ENCODE peak calls at places on chromosomes 2 and 18, in seven cellular contexts. One of them, this sample, is unnamed. For H3K9me3, the result is how much of the 10 kb centered on the place peaks cover.

GRCh38 chr2:168632733-168633132 is 169.7 kb upstream of the NOSTRIN start:
- DNase-seq in HCT116: no peak
- DNase-seq in endothelial cell of umbilical vein: peak
- DNase-seq in K562: peak
- DNase-seq in H1: no peak
- DNase-seq in GM12878: no peak
- DNase-seq in HepG2: no peak
- DNase-seq in this sample: no peak

GRCh38 chr2:47767880-47768609 is 14.9 kb upstream of the MSH6 start:
- DNase-seq in HCT116: peak
- DNase-seq in endothelial cell of umbilical vein: peak
- DNase-seq in K562: peak
- DNase-seq in H1: peak
- DNase-seq in GM12878: no peak
- DNase-seq in HepG2: peak
- DNase-seq in this sample: no peak

GRCh38 chr2:49003206-49003605 is 151.1 kb downstream of the FSHR start:
- DNase-seq in HCT116: no peak
- DNase-seq in endothelial cell of umbilical vein: no peak
- DNase-seq in K562: no peak
- DNase-seq in H1: no peak
- DNase-seq in GM12878: no peak
- DNase-seq in HepG2: no peak
- DNase-seq in this sample: no peak

GRCh38 chr2:15832310-15832709 is 108.0 kb upstream of the MYCN start:
- DNase-seq in HCT116: no peak
- DNase-seq in endothelial cell of umbilical vein: no peak
- DNase-seq in K562: no peak
- DNase-seq in H1: no peak
- DNase-seq in GM12878: no peak
- DNase-seq in HepG2: no peak
- DNase-seq in this sample: no peak

GRCh38 chr2:45585267-45585861 is 25.7 kb downstream of the SRBD1 start:
- DNase-seq in HCT116: peak
- DNase-seq in endothelial cell of umbilical vein: peak
- DNase-seq in K562: peak
- DNase-seq in H1: no peak
- DNase-seq in GM12878: no peak
- DNase-seq in HepG2: peak
- DNase-seq in this sample: peak

GRCh38 chr2:238866656-238867277 is 18.9 kb downstream of the TWIST2 start:
- DNase-seq in HCT116: no peak
- DNase-seq in endothelial cell of umbilical vein: peak
- DNase-seq in K562: no peak
- DNase-seq in H1: no peak
- DNase-seq in GM12878: no peak
- DNase-seq in HepG2: no peak
- DNase-seq in this sample: no peak

GRCh38 chr2:120447122-120447785 is 101.3 kb downstream of the INHBB start:
- DNase-seq in HCT116: no peak
- DNase-seq in endothelial cell of umbilical vein: no peak
- DNase-seq in K562: no peak
- DNase-seq in H1: no peak
- DNase-seq in GM12878: no peak
- DNase-seq in HepG2: no peak
- DNase-seq in this sample: no peak

GRCh38 chr2:27980242-27980641 is 89.7 kb downstream of the BABAM2 start:
- DNase-seq in HCT116: peak
- DNase-seq in endothelial cell of umbilical vein: no peak
- DNase-seq in K562: no peak
- DNase-seq in H1: no peak
- DNase-seq in GM12878: no peak
- DNase-seq in HepG2: no peak
- DNase-seq in this sample: no peak

GRCh38 chr18:50451100-50451842 is 76.4 kb downstream of the SKA1 start:
- DNase-seq in HCT116: no peak
- DNase-seq in endothelial cell of umbilical vein: no peak
- DNase-seq in K562: no peak
- DNase-seq in H1: no peak
- DNase-seq in GM12878: no peak
- DNase-seq in HepG2: no peak
- DNase-seq in this sample: no peak

GRCh38 chr2:121335294-121336290 is 50.6 kb upstream of the TFCP2L1 start:
- DNase-seq in HCT116: no peak
- DNase-seq in endothelial cell of umbilical vein: no peak
- DNase-seq in K562: peak
- DNase-seq in H1: no peak
- DNase-seq in GM12878: no peak
- DNase-seq in HepG2: no peak
- DNase-seq in this sample: no peak

GRCh38 chr2:102141915-102142828 is at the start of gene IL1R1:
- DNase-seq in HCT116: no peak
- DNase-seq in endothelial cell of umbilical vein: peak
- DNase-seq in K562: peak
- DNase-seq in H1: no peak
- DNase-seq in GM12878: no peak
- DNase-seq in HepG2: peak
- DNase-seq in this sample: no peak

GRCh38 chr18:10444314-10445006 is 10.0 kb upstream of the APCDD1 start:
- DNase-seq in HCT116: no peak
- DNase-seq in endothelial cell of umbilical vein: no peak
- DNase-seq in K562: no peak
- DNase-seq in H1: no peak
- DNase-seq in GM12878: no peak
- DNase-seq in HepG2: no peak
- DNase-seq in this sample: no peak

GRCh38 chr2:235043762-235044500 is 92.1 kb downstream of the SH3BP4 start:
- DNase-seq in HCT116: no peak
- DNase-seq in endothelial cell of umbilical vein: no peak
- DNase-seq in K562: no peak
- DNase-seq in H1: no peak
- DNase-seq in GM12878: no peak
- DNase-seq in HepG2: no peak
- DNase-seq in this sample: no peak

GRCh38 chr2:120693121-120693520 is 42.5 kb upstream of the GLI2 start:
- DNase-seq in HCT116: no peak
- DNase-seq in endothelial cell of umbilical vein: no peak
- DNase-seq in K562: no peak
- DNase-seq in H1: no peak
- DNase-seq in GM12878: no peak
- DNase-seq in HepG2: no peak
- DNase-seq in this sample: no peak

GRCh38 chr2:201185863-201186262 is 2.9 kb downstream of the CASP10 start:
- DNase-seq in HCT116: no peak
- DNase-seq in endothelial cell of umbilical vein: no peak
- DNase-seq in K562: no peak
- DNase-seq in H1: no peak
- DNase-seq in GM12878: no peak
- DNase-seq in HepG2: no peak
- DNase-seq in this sample: no peak

GRCh38 chr2:46569061-46569560 is 89.7 kb downstream of the TMEM247 start:
- DNase-seq in HCT116: no peak
- DNase-seq in endothelial cell of umbilical vein: no peak
- DNase-seq in K562: peak
- DNase-seq in H1: no peak
- DNase-seq in GM12878: peak
- DNase-seq in HepG2: no peak
- DNase-seq in this sample: no peak

GRCh38 chr2:222272446-222273035 is 26.3 kb downstream of the PAX3 start:
- DNase-seq in HCT116: no peak
- DNase-seq in endothelial cell of umbilical vein: no peak
- DNase-seq in K562: no peak
- DNase-seq in H1: no peak
- DNase-seq in GM12878: no peak
- DNase-seq in HepG2: no peak
- DNase-seq in this sample: no peak

GRCh38 chr2:176096986-176097819 is 2.4 kb upstream of the HOXD12 start:
- DNase-seq in HCT116: peak
- DNase-seq in endothelial cell of umbilical vein: peak
- DNase-seq in K562: peak
- DNase-seq in H1: peak
- DNase-seq in GM12878: no peak
- DNase-seq in HepG2: peak
- DNase-seq in this sample: peak
- TF ChIP-seq EZH2 in HCT116: no peak
- TF ChIP-seq EZH2 in endothelial cell of umbilical vein: no peak
- TF ChIP-seq EZH2 in K562: no peak
- TF ChIP-seq EZH2 in H1: no peak
- TF ChIP-seq EZH2 in GM12878: no peak
- TF ChIP-seq EZH2 in HepG2: no peak
- TF ChIP-seq EZH2 in this sample: no peak

GRCh38 chr2:241279413-241279812 is 36.1 kb downstream of the HDLBP start:
- DNase-seq in HCT116: no peak
- DNase-seq in endothelial cell of umbilical vein: no peak
- DNase-seq in K562: peak
- DNase-seq in H1: no peak
- DNase-seq in GM12878: no peak
- DNase-seq in HepG2: peak
- DNase-seq in this sample: peak

GRCh38 chr2:241275910-241276309 is 39.6 kb downstream of the HDLBP start:
- DNase-seq in HCT116: no peak
- DNase-seq in endothelial cell of umbilical vein: no peak
- DNase-seq in K562: no peak
- DNase-seq in H1: no peak
- DNase-seq in GM12878: no peak
- DNase-seq in HepG2: no peak
- DNase-seq in this sample: no peak

GRCh38 chr2:241282553-241282952 is 32.9 kb downstream of the HDLBP start:
- DNase-seq in HCT116: no peak
- DNase-seq in endothelial cell of umbilical vein: no peak
- DNase-seq in K562: no peak
- DNase-seq in H1: no peak
- DNase-seq in GM12878: no peak
- DNase-seq in HepG2: no peak
- DNase-seq in this sample: no peak

GRCh38 chr2:241280291-241280690 is 35.2 kb downstream of the HDLBP start:
- DNase-seq in HCT116: no peak
- DNase-seq in endothelial cell of umbilical vein: no peak
- DNase-seq in K562: no peak
- DNase-seq in H1: no peak
- DNase-seq in GM12878: no peak
- DNase-seq in HepG2: no peak
- DNase-seq in this sample: no peak

DNA sequence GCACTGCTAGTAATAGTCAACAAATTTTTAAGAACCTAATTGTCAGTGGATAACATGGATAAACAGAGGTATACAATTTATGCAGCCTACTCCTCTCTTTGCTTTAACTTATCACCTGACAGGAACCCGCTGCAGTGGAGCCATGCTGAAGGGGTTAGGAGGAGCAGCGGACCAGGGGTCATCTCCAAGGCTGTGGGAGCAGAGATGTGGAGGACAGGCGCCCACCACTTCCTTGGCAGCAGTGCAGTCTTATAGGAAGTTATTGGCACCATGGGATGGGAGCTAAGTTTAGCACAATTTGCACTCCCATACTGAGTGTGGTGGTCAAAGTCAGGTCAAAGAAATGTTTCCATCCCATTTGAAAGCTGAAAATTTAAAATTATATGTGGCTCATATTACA is 35.6 kb downstream of the HDLBP start:
- DNase-seq in HCT116: no peak
- DNase-seq in endothelial cell of umbilical vein: no peak
- DNase-seq in K562: no peak
- DNase-seq in H1: no peak
- DNase-seq in GM12878: no peak
- DNase-seq in HepG2: no peak
- DNase-seq in this sample: no peak
- TF ChIP-seq POLR2AphosphoS5 in HCT116: no peak
- TF ChIP-seq POLR2AphosphoS5 in endothelial cell of umbilical vein: no peak
- TF ChIP-seq POLR2AphosphoS5 in K562: no peak
- TF ChIP-seq POLR2AphosphoS5 in H1: no peak
- TF ChIP-seq POLR2AphosphoS5 in GM12878: no peak
- TF ChIP-seq POLR2AphosphoS5 in HepG2: no peak
- TF ChIP-seq POLR2AphosphoS5 in this sample: no peak

GRCh38 chr2:6845312-6845711 is 20.4 kb downstream of the CMPK2 start:
- DNase-seq in HCT116: no peak
- DNase-seq in endothelial cell of umbilical vein: no peak
- DNase-seq in K562: peak
- DNase-seq in H1: no peak
- DNase-seq in GM12878: no peak
- DNase-seq in HepG2: no peak
- DNase-seq in this sample: no peak
- H3K9me3 ChIP-seq in HCT116: under half
- H3K9me3 ChIP-seq in endothelial cell of umbilical vein: under half
- H3K9me3 ChIP-seq in K562: under half
- H3K9me3 ChIP-seq in H1: half or more
- H3K9me3 ChIP-seq in GM12878: under half
- H3K9me3 ChIP-seq in HepG2: half or more
- H3K9me3 ChIP-seq in this sample: under half

GRCh38 chr2:19839438-19839837 is 62.3 kb downstream of the TTC32 start:
- DNase-seq in HCT116: no peak
- DNase-seq in endothelial cell of umbilical vein: no peak
- DNase-seq in K562: no peak
- DNase-seq in H1: no peak
- DNase-seq in GM12878: no peak
- DNase-seq in HepG2: no peak
- DNase-seq in this sample: no peak

GRCh38 chr2:19843992-19844515 is 57.7 kb downstream of the TTC32 start:
- DNase-seq in HCT116: no peak
- DNase-seq in endothelial cell of umbilical vein: no peak
- DNase-seq in K562: no peak
- DNase-seq in H1: no peak
- DNase-seq in GM12878: no peak
- DNase-seq in HepG2: no peak
- DNase-seq in this sample: no peak

GRCh38 chr2:19845323-19845920 is 56.4 kb downstream of the TTC32 start:
- DNase-seq in HCT116: no peak
- DNase-seq in endothelial cell of umbilical vein: no peak
- DNase-seq in K562: no peak
- DNase-seq in H1: no peak
- DNase-seq in GM12878: no peak
- DNase-seq in HepG2: no peak
- DNase-seq in this sample: no peak

GRCh38 chr2:19844750-19845149 is 57.0 kb downstream of the TTC32 start:
- DNase-seq in HCT116: no peak
- DNase-seq in endothelial cell of umbilical vein: no peak
- DNase-seq in K562: no peak
- DNase-seq in H1: no peak
- DNase-seq in GM12878: no peak
- DNase-seq in HepG2: no peak
- DNase-seq in this sample: no peak

DNA sequence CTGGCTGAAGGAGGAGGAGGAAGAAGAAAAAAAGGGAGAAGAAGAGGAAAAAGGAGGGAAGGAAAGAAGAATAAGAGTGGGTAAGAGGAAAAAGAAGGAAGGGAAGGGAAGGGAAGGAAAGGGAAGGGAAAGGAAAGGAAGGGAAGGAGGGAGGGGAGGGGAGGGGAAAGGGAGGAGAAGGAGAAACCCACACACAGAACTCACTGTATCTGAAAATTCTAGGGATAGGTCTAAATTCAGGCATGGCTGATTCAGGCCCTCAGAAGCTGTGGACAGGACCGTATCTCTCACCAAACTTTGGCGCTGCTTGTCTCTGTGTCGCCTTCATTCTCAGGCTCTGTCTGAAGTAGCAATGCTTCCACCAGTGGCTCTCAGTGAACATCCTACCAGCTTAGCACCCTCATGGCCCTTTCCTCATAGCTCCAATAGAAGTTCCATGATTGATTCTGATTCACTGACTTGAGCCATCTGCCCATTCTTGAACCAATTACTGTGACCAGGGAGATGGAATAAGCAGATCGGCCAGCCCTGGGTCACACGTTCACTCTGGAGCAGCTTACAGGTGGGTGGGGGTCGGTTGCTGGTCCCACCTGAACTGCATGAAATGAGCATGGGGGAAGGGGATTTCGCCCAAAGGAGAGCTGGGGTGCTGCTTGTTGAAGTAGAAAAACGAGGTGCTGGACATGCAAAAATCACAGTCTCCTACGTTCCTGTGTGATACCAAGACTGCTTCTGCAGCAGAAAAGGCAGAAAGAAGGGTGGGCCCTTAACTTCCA is 59.7 kb downstream of the TTC32 start:
- DNase-seq in HCT116: no peak
- DNase-seq in endothelial cell of umbilical vein: no peak
- DNase-seq in K562: no peak
- DNase-seq in H1: no peak
- DNase-seq in GM12878: no peak
- DNase-seq in HepG2: no peak
- DNase-seq in this sample: no peak
- TF ChIP-seq EZH2 in HCT116: no peak
- TF ChIP-seq EZH2 in endothelial cell of umbilical vein: no peak
- TF ChIP-seq EZH2 in K562: no peak
- TF ChIP-seq EZH2 in H1: no peak
- TF ChIP-seq EZH2 in GM12878: no peak
- TF ChIP-seq EZH2 in HepG2: no peak
- TF ChIP-seq EZH2 in this sample: no peak